ENCODE peak calls at places on chromosomes 3 and 15, in eight cellular contexts. Z, R, K, P, J, U, Y and F are unnamed samples.

GRCh38 chr15:66886686-66887273 is 178.6 kb upstream of the SMAD3 start:
- DNase-seq in Z (no peak), R (no peak), K (no peak), P (no peak), J (no peak), U (no peak), Y (no peak), F (no peak)

GRCh38 chr15:57376695-57377477 is 581 bp downstream of the CGNL1 start:
- DNase-seq in Z (no peak), R (no peak), K (no peak), P (peak), J (no peak), U (peak), Y (peak), F (no peak)

GRCh38 chr3:146334151-146334550 is 83.2 kb upstream of the PLSCR4 start:
- DNase-seq in Z (no peak), R (no peak), K (no peak), P (peak), J (no peak), U (no peak), Y (no peak), F (no peak)

GRCh38 chr3:101252897-101253296 is 67.5 kb downstream of the IMPG2 start:
- DNase-seq in Z (no peak), R (no peak), K (no peak), P (no peak), J (no peak), U (no peak), Y (no peak), F (no peak)

GRCh38 chr3:103181175-103181574 is 746.4 kb downstream of the ZPLD1 start:
- DNase-seq in Z (no peak), R (no peak), K (no peak), P (no peak), J (no peak), U (no peak), Y (no peak), F (no peak)

GRCh38 chr3:124063168-124063909 is 71.4 kb upstream of the ROPN1 start:
- DNase-seq in Z (no peak), R (no peak), K (no peak), P (no peak), J (no peak), U (no peak), Y (no peak), F (no peak)

GRCh38 chr15:74396445-74397238 is 29.2 kb upstream of the CYP11A1 start:
- DNase-seq in Z (no peak), R (no peak), K (no peak), P (peak), J (no peak), U (no peak), Y (no peak), F (peak)

GRCh38 chr3:143975549-143976152 is 4.0 kb downstream of the DIPK2A start:
- DNase-seq in Z (no peak), R (no peak), K (no peak), P (peak), J (no peak), U (no peak), Y (no peak), F (no peak)

GRCh38 chr3:46812237-46812791 is 50.9 kb downstream of the MYL3 start:
- DNase-seq in Z (peak), R (peak), K (peak), P (peak), J (peak), U (peak), Y (no peak), F (peak)

GRCh38 chr3:63167113-63167512 is 111.0 kb upstream of the SYNPR start:
- DNase-seq in Z (no peak), R (no peak), K (no peak), P (no peak), J (no peak), U (no peak), Y (no peak), F (no peak)

GRCh38 chr15:25170781-25171110 is 216.0 kb downstream of the SNRPN start:
- DNase-seq in Z (peak), R (peak), K (no peak), P (no peak), J (no peak), U (no peak), Y (no peak), F (no peak)

GRCh38 chr3:29451901-29452300 is 171.0 kb downstream of the RBMS3 start:
- DNase-seq in Z (no peak), R (no peak), K (no peak), P (no peak), J (no peak), U (no peak), Y (no peak), F (no peak)

GRCh38 chr3:111585214-111585613 is 9.9 kb downstream of the ZBED2 start:
- DNase-seq in Z (no peak), R (no peak), K (no peak), P (peak), J (no peak), U (no peak), Y (no peak), F (no peak)

GRCh38 chr3:105369501-105370371 is 3.0 kb downstream of the ALCAM start:
- DNase-seq in Z (peak), R (peak), K (no peak), P (peak), J (peak), U (peak), Y (no peak), F (no peak)

GRCh38 chr3:127857270-127857801 is 35.0 kb upstream of the MGLL start:
- DNase-seq in Z (no peak), R (no peak), K (no peak), P (peak), J (no peak), U (no peak), Y (no peak), F (no peak)

GRCh38 chr3:134364936-134365765 is 9.1 kb downstream of the AMOTL2 start:
- DNase-seq in Z (no peak), R (no peak), K (no peak), P (no peak), J (no peak), U (no peak), Y (no peak), F (no peak)

GRCh38 chr3:150998996-150999395 is 26.5 kb upstream of the CLRN1 start:
- DNase-seq in Z (no peak), R (no peak), K (no peak), P (no peak), J (no peak), U (no peak), Y (no peak), F (no peak)

GRCh38 chr3:99783009-99783573 is 34.6 kb upstream of the CMSS1 start:
- DNase-seq in Z (no peak), R (no peak), K (no peak), P (no peak), J (no peak), U (no peak), Y (no peak), F (no peak)